ENCODE peak calls at places on chromosomes 2 and 18, in eight cellular contexts. U is ACHN, C is germinal center, W is fibroblast of villous mesenchyme, T is colonic mucosa, B is upper lobe of right lung, Z is GM20000, O is AG20443. H is an unnamed sample.

GRCh38 chr2:98768765-98769476 is 38.0 kb upstream of the MGAT4A start:
- DNase-seq in U (no peak), T (no peak), O (no peak), B (no peak), W (no peak), C (no peak), Z (no peak), H (peak; percentile 7)

GRCh38 chr18:35244671-35245070 is 3.8 kb downstream of the ZNF397 start:
- DNase-seq in U (no peak), Z (no peak), C (no peak), T (no peak), W (no peak), O (no peak), B (no peak), H (no peak)

GRCh38 chr2:75952173-75952572 is 241.5 kb upstream of the GCFC2 start:
- DNase-seq in Z (no peak), T (no peak), U (no peak), W (no peak), C (no peak), O (no peak), B (no peak), H (peak; percentile 66)

GRCh38 chr18:75223687-75224347 is 13.2 kb downstream of the TSHZ1 start:
- DNase-seq in T (no peak), O (no peak), W (no peak), Z (no peak), B (no peak), C (no peak), U (peak; percentile 37), H (no peak)

GRCh38 chr18:3660719-3661118 is 210.7 kb downstream of the TGIF1 start:
- DNase-seq in Z (no peak), O (no peak), T (no peak), B (no peak), C (no peak), U (no peak), W (no peak), H (no peak)

GRCh38 chr2:190267302-190267701 is 52.3 kb downstream of the HIBCH start:
- DNase-seq in O (peak; percentile 18), W (peak; percentile 79), T (no peak), C (no peak), U (peak; percentile 78), B (no peak), Z (no peak), H (peak; percentile 73)

GRCh38 chr2:56232912-56233311 is 49.1 kb downstream of the CCDC85A start:
- DNase-seq in T (no peak), U (no peak), W (no peak), C (no peak), Z (no peak), O (no peak), B (no peak), H (no peak)

GRCh38 chr2:74092236-74092635 is 55.5 kb downstream of the BOLA3 start:
- DNase-seq in U (no peak), C (no peak), B (no peak), O (peak; percentile 46), W (no peak), T (no peak), Z (no peak), H (no peak)

GRCh38 chr18:35131387-35132283 is 90.4 kb downstream of the MAPRE2 start:
- DNase-seq in B (no peak), W (no peak), U (no peak), C (no peak), Z (no peak), O (no peak), T (no peak), H (no peak)

GRCh38 chr2:71664161-71664560 is 210.8 kb downstream of the DYSF start:
- DNase-seq in W (no peak), C (no peak), U (no peak), Z (no peak), O (no peak), B (no peak), T (no peak), H (no peak)

GRCh38 chr18:66735933-66736332 is 132.0 kb upstream of the CDH19 start:
- DNase-seq in Z (no peak), O (no peak), B (no peak), T (no peak), C (no peak), U (no peak), W (no peak), H (no peak)

H was measured in bronchial epithelial cell.